ENCODE peak calls at places on chromosomes 2 and 18, in nine cellular contexts. K is fibroblast of pulmonary artery, V is psoas muscle, T is right lobe of liver, H is IMR-90, E is left ventricle myocardium inferior, N is bronchial epithelial cell, L is uterus, R is AG04449. O is an unnamed sample.

GRCh38 chr2:219369447-219369861 is 18.3 kb downstream of the DNPEP start:
- DNase-seq in K (peak; percentile 84), V (peak; percentile 47), T (peak; percentile 84), H (peak; percentile 69), E (peak; percentile 54), N (peak; percentile 61), L (peak; percentile 64), R (no peak), O (peak; percentile 62)

GRCh38 chr2:100624536-100624935 is 61.7 kb downstream of the PDCL3 start:
- DNase-seq in K (no peak), V (no peak), T (no peak), H (no peak), E (no peak), N (no peak), L (no peak), R (no peak), O (no peak)

GRCh38 chr18:37394610-37394965 is 171.0 kb downstream of the CELF4 start:
- DNase-seq in K (no peak), V (no peak), T (no peak), H (no peak), E (no peak), N (no peak), L (no peak), R (no peak), O (no peak)

GRCh38 chr2:2039826-2040225 is 291.2 kb downstream of the MYT1L start:
- DNase-seq in K (no peak), V (no peak), T (no peak), H (no peak), E (no peak), N (no peak), L (no peak), R (no peak), O (no peak)

GRCh38 chr2:2184549-2185249 is 146.4 kb downstream of the MYT1L start:
- DNase-seq in K (no peak), V (no peak), T (no peak), H (no peak), E (no peak), N (no peak), L (no peak), R (no peak), O (no peak)

GRCh38 chr2:101842471-101842870 is 145.0 kb downstream of the MAP4K4 start:
- DNase-seq in K (no peak), V (no peak), T (no peak), H (no peak), E (no peak), N (no peak), L (no peak), R (no peak), O (no peak)

GRCh38 chr2:43838560-43839267 is at the start of the genes ABCG5 and ABCG8:
- DNase-seq in K (no peak), V (no peak), T (peak; percentile 96), H (no peak), E (no peak), N (no peak), L (no peak), R (no peak), O (no peak)

GRCh38 chr18:51194604-51195003 is 2.9 kb downstream of the MEX3C start:
- DNase-seq in K (no peak), V (no peak), T (no peak), H (no peak), E (no peak), N (no peak), L (no peak), R (no peak), O (no peak)

GRCh38 chr2:143034292-143035074 is 94.7 kb upstream of the ARHGAP15 start:
- DNase-seq in K (peak; percentile 89), V (peak; percentile 13), T (no peak), H (peak; percentile 82), E (no peak), N (peak; percentile 79), L (peak; percentile 33), R (peak; percentile 40), O (no peak)

GRCh38 chr18:62717059-62717849 is 1.9 kb downstream of the PHLPP1 start:
- DNase-seq in K (peak; percentile 48), V (no peak), T (peak; percentile 63), H (peak; percentile 71), E (no peak), N (peak; percentile 95), L (no peak), R (no peak), O (no peak)

GRCh38 chr2:240564571-240565266 is 3.6 kb upstream of the RNPEPL1 start:
- DNase-seq in K (peak; percentile 57), V (no peak), T (peak; percentile 35), H (peak; percentile 88), E (no peak), N (peak; percentile 80), L (peak; percentile 9), R (no peak), O (no peak)
- TF ChIP-seq CTCF in K (peak; percentile 17), V (no peak), T (peak; percentile 6), H (peak; percentile 43), E (no peak), N (peak; percentile 33), L (no peak), R (no peak), O (no peak)

GRCh38 chr18:67265464-67266245 is 250.9 kb downstream of the DSEL start:
- DNase-seq in K (peak; percentile 79), V (no peak), T (no peak), H (peak; percentile 79), E (no peak), N (peak; percentile 76), L (no peak), R (peak; percentile 56), O (no peak)
- H3K4me3 ChIP-seq in K (no peak overlapping the region), V (no peak overlapping the region), T (no peak overlapping the region), H (no peak overlapping the region), E (no peak overlapping the region), N (no peak overlapping the region), L (no peak overlapping the region), R (no peak overlapping the region), O (no peak overlapping the region)

GRCh38 chr18:9663377-9663776 is 44.7 kb upstream of the RAB31 start:
- DNase-seq in K (no peak), V (no peak), T (no peak), H (no peak), E (no peak), N (no peak), L (no peak), R (no peak), O (no peak)

GRCh38 chr18:9659499-9660387 is 45.4 kb upstream of the PPP4R1 start:
- DNase-seq in K (no peak), V (no peak), T (no peak), H (no peak), E (no peak), N (no peak), L (no peak), R (no peak), O (no peak)

GRCh38 chr18:9658111-9658641 is 43.8 kb upstream of the PPP4R1 start:
- DNase-seq in K (no peak), V (no peak), T (no peak), H (no peak), E (no peak), N (peak; percentile 100), L (no peak), R (no peak), O (no peak)

GRCh38 chr18:9665311-9665710 is 42.8 kb upstream of the RAB31 start:
- DNase-seq in K (no peak), V (no peak), T (no peak), H (no peak), E (no peak), N (no peak), L (no peak), R (no peak), O (no peak)

GRCh38 chr18:9661564-9661963 is 46.5 kb upstream of the RAB31 start:
- DNase-seq in K (no peak), V (no peak), T (no peak), H (peak; percentile 40), E (no peak), N (peak; percentile 41), L (no peak), R (no peak), O (no peak)
- TF ChIP-seq CTCF in K (peak; percentile 24), V (no peak), T (no peak), H (peak; percentile 52), E (peak; percentile 24), N (peak; percentile 42), L (no peak), R (peak; percentile 61), O (no peak)

GRCh38 chr2:19244460-19245363 is 113.7 kb downstream of the OSR1 start:
- DNase-seq in K (no peak), V (no peak), T (no peak), H (peak; percentile 33), E (no peak), N (peak; percentile 54), L (no peak), R (no peak), O (no peak)

GRCh38 chr2:19250906-19251305 is 107.5 kb downstream of the OSR1 start:
- DNase-seq in K (peak; percentile 37), V (no peak), T (no peak), H (no peak), E (no peak), N (no peak), L (no peak), R (no peak), O (no peak)

GRCh38 chr2:19251554-19251953 is 106.9 kb downstream of the OSR1 start:
- DNase-seq in K (peak; percentile 53), V (no peak), T (no peak), H (peak; percentile 22), E (no peak), N (no peak), L (no peak), R (no peak), O (no peak)

GRCh38 chr2:19247186-19247585 is 111.2 kb downstream of the OSR1 start:
- DNase-seq in K (no peak), V (no peak), T (no peak), H (no peak), E (no peak), N (no peak), L (no peak), R (no peak), O (no peak)
- H3K4me3 ChIP-seq in K (no peak overlapping the region), V (no peak overlapping the region), T (no peak overlapping the region), H (no peak overlapping the region), E (no peak overlapping the region), N (no peak overlapping the region), L (no peak overlapping the region), R (no peak overlapping the region), O (no peak overlapping the region)

DNA sequence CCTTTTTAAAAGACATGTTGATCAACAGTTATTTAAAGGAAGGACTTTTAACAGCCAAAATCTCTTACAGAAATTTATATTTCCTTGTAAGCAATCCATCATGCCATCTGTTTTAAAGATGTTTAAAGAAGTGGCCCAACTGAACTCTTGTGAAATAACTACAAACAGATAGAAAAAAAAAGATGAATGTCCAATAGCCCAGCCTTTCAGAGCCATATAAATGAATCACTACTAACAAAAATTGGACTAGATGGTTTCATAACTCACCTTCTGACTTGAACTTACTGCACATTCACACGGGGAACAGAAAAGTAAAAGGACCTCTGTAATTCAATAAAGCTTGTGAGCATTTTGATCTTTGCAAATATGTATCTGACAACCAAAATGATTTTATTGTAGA is 319.0 kb upstream of the CHAC2 start:
- DNase-seq in K (peak; percentile 18), V (no peak), T (no peak), H (no peak), E (no peak), N (no peak), L (no peak), R (no peak), O (no peak)
- TF ChIP-seq CTCF in K (no peak), V (no peak), T (no peak), H (no peak), E (no peak), N (no peak), L (no peak), R (no peak), O (no peak)

O was measured in mucosa of descending colon.